ENCODE peak calls at places on chromosomes 11 and 22, in four cellular contexts. L is lung, J is breast epithelium, V is Peyer's patch. P is an unnamed sample. For H3K9me3, the result is how much of the 10 kb centered on the place peaks cover.

GRCh38 chr11:2794947-2795346 is 90.6 kb downstream of the CDKN1C start:
- DNase-seq in V (no peak), L (no peak), J (no peak), P (no peak)

GRCh38 chr22:29719894-29720645 is at the start of gene CABP7:
- DNase-seq in V (no peak), J (no peak), L (no peak), P (no peak)

GRCh38 chr11:21774212-21774611 is 418.7 kb upstream of the ANO5 start:
- DNase-seq in J (no peak), L (no peak), V (no peak), P (no peak)

GRCh38 chr11:20840341-20840740 is 171.0 kb downstream of the NELL1 start:
- DNase-seq in L (no peak), V (no peak), J (peak), P (no peak)

GRCh38 chr11:2419638-2420501 is 19.3 kb downstream of the TSSC4 start:
- DNase-seq in L (peak), V (peak), J (peak), P (peak)

GRCh38 chr11:40125054-40125453 is 1334.4 kb downstream of the LRRC4C start:
- DNase-seq in L (no peak), J (no peak), V (no peak), P (no peak)

GRCh38 chr11:86193297-86194095 is 51.1 kb upstream of the EED start:
- DNase-seq in V (peak), L (peak), J (peak), P (peak)

GRCh38 chr11:23789938-23790371 is 706.9 kb upstream of the LUZP2 start:
- DNase-seq in V (no peak), J (no peak), L (no peak), P (no peak)

DNA sequence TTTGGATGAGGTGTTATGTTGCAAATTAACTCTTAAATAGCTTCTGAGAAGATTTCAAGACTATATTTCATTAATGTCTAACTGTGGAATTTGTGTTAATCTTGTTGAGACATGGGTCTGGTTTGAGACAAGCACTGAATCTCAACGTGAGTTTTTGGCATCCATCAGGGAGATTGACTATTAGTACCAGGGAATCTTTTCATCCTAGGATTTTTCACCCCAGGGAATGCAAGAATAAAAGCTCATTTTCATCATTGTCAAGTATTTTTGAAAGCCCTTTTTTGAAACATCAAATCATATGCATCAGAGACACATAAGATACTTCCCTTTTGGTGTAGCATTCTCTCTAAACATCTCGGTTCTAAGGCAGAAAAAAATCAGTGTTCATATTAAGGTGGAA is 19.5 kb downstream of the OR5T2 start:
- DNase-seq in V (no peak), J (no peak), L (no peak), P (no peak)
- H3K9me3 ChIP-seq in V (under half), J (under half), L (under half), P (under half)

DNA sequence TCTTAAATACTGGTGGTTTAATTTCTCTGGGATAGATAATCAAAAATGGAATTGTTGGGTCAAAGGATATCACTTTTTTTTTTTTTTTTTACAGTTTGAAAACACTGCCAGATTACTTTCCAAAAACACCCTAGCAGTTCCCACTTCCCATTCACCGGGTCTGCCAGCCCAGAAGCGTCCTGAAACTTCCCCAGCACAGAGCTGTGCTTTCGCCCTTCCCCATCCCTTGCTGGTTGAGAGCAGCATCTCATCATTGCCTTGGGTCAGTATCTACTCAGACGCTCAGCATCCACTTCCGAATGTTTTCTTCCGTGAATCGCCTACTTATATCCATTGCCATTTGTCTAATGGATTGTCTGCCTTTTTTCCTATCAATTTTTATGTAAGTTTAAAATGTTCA is 5.5 kb downstream of the CERK start:
- DNase-seq in J (no peak), V (no peak), L (no peak), P (no peak)
- H3K27ac ChIP-seq in J (no peak), V (peak), L (no peak), P (no peak)

GRCh38 chr11:119730347-119730613 is 1.3 kb upstream of the NECTIN1 start:
- DNase-seq in J (no peak), V (no peak), L (no peak), P (no peak)
- TF ChIP-seq CTCF in J (no peak), V (no peak), L (no peak), P (no peak)

GRCh38 chr22:47307326-47307725 is 544.9 kb downstream of the TBC1D22A start:
- DNase-seq in V (no peak), L (no peak), J (no peak), P (no peak)
- H3K9me3 ChIP-seq in V (under half), L (under half), J (under half), P (under half)

DNA sequence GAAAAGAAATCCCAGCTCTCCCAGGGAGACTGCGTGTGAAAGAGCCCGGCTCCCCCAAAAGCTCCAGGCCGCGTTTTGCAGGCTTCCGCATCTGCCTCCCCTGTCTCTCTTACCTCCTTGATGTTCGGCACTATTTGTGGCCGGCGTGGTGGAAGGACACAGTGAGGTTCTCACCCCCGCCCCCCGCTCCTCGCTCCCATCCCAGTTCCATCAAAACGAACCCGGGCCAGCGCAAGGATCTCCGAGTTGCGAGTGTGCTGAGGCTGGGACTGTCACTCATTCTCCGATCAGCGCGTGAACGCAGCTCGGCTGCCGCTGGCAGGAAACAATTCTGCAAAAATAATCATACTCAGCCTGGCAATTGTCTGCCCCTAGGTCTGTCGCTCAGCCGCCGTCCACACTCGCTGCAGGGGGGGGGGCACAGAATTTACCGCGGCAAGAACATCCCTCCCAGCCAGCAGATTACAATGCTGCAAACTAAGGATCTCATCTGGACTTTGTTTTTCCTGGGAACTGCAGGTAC is at the start of gene NCAM1:
- DNase-seq in V (peak), J (no peak), L (peak), P (no peak)
- H3K27ac ChIP-seq in V (peak), J (no peak), L (peak), P (no peak)

GRCh38 chr22:24437820-24438328 is 10.5 kb downstream of the ADORA2A start:
- DNase-seq in J (no peak), L (no peak), V (peak), P (no peak)
- TF ChIP-seq CTCF in J (no peak), L (no peak), V (no peak), P (no peak)

DNA sequence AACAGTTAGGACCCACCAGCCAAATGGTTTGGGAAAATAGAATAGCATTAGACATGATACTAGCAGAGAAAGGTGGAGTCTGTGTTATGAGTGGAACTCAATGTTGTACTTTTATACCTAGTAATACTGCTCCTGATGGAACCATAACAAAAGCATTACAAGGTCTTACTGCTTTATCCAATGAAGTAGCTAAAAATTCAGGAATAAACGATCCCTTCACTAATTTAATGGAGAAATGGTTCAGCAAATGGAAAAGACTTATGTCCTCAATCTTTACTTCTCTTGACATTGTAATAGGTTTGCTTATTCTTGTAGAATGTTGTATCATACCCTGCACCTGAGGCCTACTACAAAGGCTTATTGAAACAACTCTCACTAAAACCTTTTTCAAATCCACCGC is 50.2 kb downstream of the ZNF280B start:
- DNase-seq in L (no peak), V (no peak), J (no peak), P (no peak)
- H3K9me3 ChIP-seq in L (under half), V (under half), J (under half), P (under half)

GRCh38 chr11:12199231-12199948 is 89.0 kb downstream of the MICAL2 start:
- DNase-seq in L (no peak), J (no peak), V (no peak), P (no peak)
- H3K27ac ChIP-seq in L (peak), J (no peak), V (peak), P (no peak)

DNA sequence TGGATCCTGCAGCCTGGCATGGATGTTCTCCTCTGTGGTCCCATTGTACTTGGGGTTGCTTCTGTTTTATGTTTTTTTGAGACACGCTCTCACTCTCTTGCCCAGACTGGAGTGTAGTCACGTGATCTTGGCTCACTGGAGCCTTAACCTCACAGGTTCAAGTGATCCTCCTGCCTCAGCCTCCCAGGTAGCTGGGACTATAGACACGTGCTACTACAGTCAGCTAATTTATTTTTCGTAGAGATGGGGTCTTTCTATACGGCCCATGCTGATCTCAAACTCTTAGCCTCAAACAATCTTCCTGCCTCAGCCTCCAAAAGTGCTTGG is 10.0 kb upstream of the MYH9 start:
- DNase-seq in J (no peak), V (no peak), L (no peak), P (no peak)
- TF ChIP-seq CTCF in J (no peak), V (no peak), L (no peak), P (no peak)

GRCh38 chr11:119419246-119419645 is 3.7 kb downstream of the THY1 start:
- DNase-seq in L (no peak), J (no peak), V (no peak), P (no peak)
- H3K9me3 ChIP-seq in L (under half), J (under half), V (under half), P (under half)

P was measured in CD4-positive, alpha-beta T cell.